ENCODE peak calls at places on chromosomes 6 and 20, in seven cellular contexts. One of them, this sample, is unnamed.

GRCh38 chr20:62624719-62625455 is 17.4 kb upstream of the SLCO4A1 start:
- DNase-seq in stimulated activated CD8-positive, alpha-beta memory T cell treated with anti-CD3 and anti-CD28 coated beads, Interleukin-15, amount 100 ng/mL, for 24 hours: no peak
- DNase-seq in astrocyte of the spinal cord: no peak
- DNase-seq in NCI-H1092: no peak
- DNase-seq in EL: no peak
- DNase-seq in stimulated activated CD4-positive, alpha-beta T cell treated with anti-CD3 and anti-CD28 coated beads, Interleukin-4, amount 100 ng/mL, for 48 hours: no peak
- DNase-seq in SK-MEL-5: no peak
- DNase-seq in this sample: no peak

GRCh38 chr20:59640267-59640666 is 35.9 kb downstream of the PHACTR3 start:
- DNase-seq in stimulated activated CD8-positive, alpha-beta memory T cell treated with anti-CD3 and anti-CD28 coated beads, Interleukin-15, amount 100 ng/mL, for 24 hours: no peak
- DNase-seq in astrocyte of the spinal cord: no peak
- DNase-seq in NCI-H1092: no peak
- DNase-seq in EL: no peak
- DNase-seq in stimulated activated CD4-positive, alpha-beta T cell treated with anti-CD3 and anti-CD28 coated beads, Interleukin-4, amount 100 ng/mL, for 48 hours: no peak
- DNase-seq in SK-MEL-5: no peak
- DNase-seq in this sample: no peak

GRCh38 chr6:159790947-159791598 is 806 bp downstream of the MRPL18 start:
- DNase-seq in stimulated activated CD8-positive, alpha-beta memory T cell treated with anti-CD3 and anti-CD28 coated beads, Interleukin-15, amount 100 ng/mL, for 24 hours: no peak
- DNase-seq in astrocyte of the spinal cord: no peak
- DNase-seq in NCI-H1092: peak; percentile 20
- DNase-seq in EL: no peak
- DNase-seq in stimulated activated CD4-positive, alpha-beta T cell treated with anti-CD3 and anti-CD28 coated beads, Interleukin-4, amount 100 ng/mL, for 48 hours: no peak
- DNase-seq in SK-MEL-5: no peak
- DNase-seq in this sample: no peak

GRCh38 chr6:53728570-53729194 is 63.1 kb upstream of the KLHL31 start:
- DNase-seq in stimulated activated CD8-positive, alpha-beta memory T cell treated with anti-CD3 and anti-CD28 coated beads, Interleukin-15, amount 100 ng/mL, for 24 hours: peak; percentile 11
- DNase-seq in astrocyte of the spinal cord: peak; percentile 45
- DNase-seq in NCI-H1092: peak; percentile 3
- DNase-seq in EL: peak; percentile 62
- DNase-seq in stimulated activated CD4-positive, alpha-beta T cell treated with anti-CD3 and anti-CD28 coated beads, Interleukin-4, amount 100 ng/mL, for 48 hours: peak; percentile 30
- DNase-seq in SK-MEL-5: peak; percentile 70
- DNase-seq in this sample: peak; percentile 34

GRCh38 chr6:85049282-85049681 is 284.9 kb upstream of the TBX18 start:
- DNase-seq in stimulated activated CD8-positive, alpha-beta memory T cell treated with anti-CD3 and anti-CD28 coated beads, Interleukin-15, amount 100 ng/mL, for 24 hours: no peak
- DNase-seq in astrocyte of the spinal cord: no peak
- DNase-seq in NCI-H1092: no peak
- DNase-seq in EL: no peak
- DNase-seq in stimulated activated CD4-positive, alpha-beta T cell treated with anti-CD3 and anti-CD28 coated beads, Interleukin-4, amount 100 ng/mL, for 48 hours: no peak
- DNase-seq in SK-MEL-5: no peak
- DNase-seq in this sample: no peak

GRCh38 chr6:4289770-4290320 is 154.5 kb upstream of the ECI2 start:
- DNase-seq in stimulated activated CD8-positive, alpha-beta memory T cell treated with anti-CD3 and anti-CD28 coated beads, Interleukin-15, amount 100 ng/mL, for 24 hours: no peak
- DNase-seq in astrocyte of the spinal cord: no peak
- DNase-seq in NCI-H1092: no peak
- DNase-seq in EL: no peak
- DNase-seq in stimulated activated CD4-positive, alpha-beta T cell treated with anti-CD3 and anti-CD28 coated beads, Interleukin-4, amount 100 ng/mL, for 48 hours: no peak
- DNase-seq in SK-MEL-5: no peak
- DNase-seq in this sample: no peak

GRCh38 chr6:156557269-156557885 is 219.8 kb upstream of the ARID1B start:
- DNase-seq in stimulated activated CD8-positive, alpha-beta memory T cell treated with anti-CD3 and anti-CD28 coated beads, Interleukin-15, amount 100 ng/mL, for 24 hours: no peak
- DNase-seq in astrocyte of the spinal cord: peak; percentile 76
- DNase-seq in NCI-H1092: peak; percentile 94
- DNase-seq in EL: peak; percentile 21
- DNase-seq in stimulated activated CD4-positive, alpha-beta T cell treated with anti-CD3 and anti-CD28 coated beads, Interleukin-4, amount 100 ng/mL, for 48 hours: no peak
- DNase-seq in SK-MEL-5: peak; percentile 48
- DNase-seq in this sample: peak; percentile 23

GRCh38 chr20:31559704-31560093 is 45.4 kb upstream of the ID1 start:
- DNase-seq in stimulated activated CD8-positive, alpha-beta memory T cell treated with anti-CD3 and anti-CD28 coated beads, Interleukin-15, amount 100 ng/mL, for 24 hours: no peak
- DNase-seq in astrocyte of the spinal cord: no peak
- DNase-seq in NCI-H1092: no peak
- DNase-seq in EL: peak; percentile 49
- DNase-seq in stimulated activated CD4-positive, alpha-beta T cell treated with anti-CD3 and anti-CD28 coated beads, Interleukin-4, amount 100 ng/mL, for 48 hours: no peak
- DNase-seq in SK-MEL-5: no peak
- DNase-seq in this sample: no peak